ENCODE peak calls at places on chromosomes 16 and 17, in six cellular contexts. L is NCI-H1092, H is AG04450, W is T-helper 2 cell, T is AG04449, X is iris pigment epithelial cell. O is an unnamed sample.

GRCh38 chr16:24838554-24839266 is 7.1 kb upstream of the SLC5A11 start:
- DNase-seq in X (peak), H (no peak), T (no peak), W (no peak), L (no peak), O (no peak)

GRCh38 chr17:40325156-40326013 is 16.4 kb downstream of the RARA start:
- DNase-seq in L (no peak), H (no peak), X (no peak), W (no peak), T (no peak), O (no peak)

GRCh38 chr17:77392376-77393273 is 251.9 kb downstream of the SEC14L1 start:
- DNase-seq in X (no peak), W (no peak), T (no peak), L (no peak), H (no peak), O (no peak)

GRCh38 chr16:21645261-21645721 is 7.1 kb downstream of the IGSF6 start:
- DNase-seq in X (peak), T (no peak), L (no peak), W (no peak), H (no peak), O (no peak)

GRCh38 chr16:68752602-68753001 is 15.5 kb downstream of the CDH1 start:
- DNase-seq in X (no peak), H (no peak), T (no peak), W (no peak), L (no peak), O (no peak)

GRCh38 chr17:61478790-61479492 is 26.7 kb downstream of the TBX4 start:
- DNase-seq in L (no peak), H (no peak), X (no peak), T (no peak), W (no peak), O (no peak)

GRCh38 chr17:75640556-75641119 is 7.4 kb downstream of the SMIM5 start:
- DNase-seq in X (no peak), L (no peak), W (no peak), T (no peak), H (no peak), O (no peak)

GRCh38 chr17:62085511-62086408 is 20.7 kb upstream of the MED13 start:
- DNase-seq in L (no peak), X (peak), T (no peak), H (no peak), W (no peak), O (no peak)

GRCh38 chr16:29808219-29808900 is 2.0 kb downstream of the MAZ start:
- DNase-seq in H (no peak), W (no peak), L (no peak), X (no peak), T (no peak), O (no peak)

GRCh38 chr16:60204221-60204620 is 1470.1 kb upstream of the GOT2 start:
- DNase-seq in W (no peak), X (no peak), T (no peak), L (no peak), H (no peak), O (peak)

GRCh38 chr17:79651751-79652150 is 40.9 kb upstream of the RBFOX3 start:
- DNase-seq in X (no peak), T (no peak), H (no peak), W (no peak), L (no peak), O (no peak)

GRCh38 chr17:67624886-67625656 is 92.7 kb upstream of the NOL11 start:
- DNase-seq in L (peak), T (no peak), W (no peak), X (no peak), H (no peak), O (no peak)

GRCh38 chr16:70688266-70688742 is 2.5 kb upstream of the MTSS2 start:
- DNase-seq in W (no peak), L (peak), X (peak), T (no peak), H (no peak), O (no peak)

GRCh38 chr16:576197-576822 is 6.5 kb downstream of the PIGQ start:
- DNase-seq in T (no peak), H (no peak), L (no peak), X (no peak), W (no peak), O (no peak)

GRCh38 chr17:34285304-34285792 is at the start of gene CCL11:
- DNase-seq in T (no peak), X (no peak), W (no peak), L (no peak), H (no peak), O (no peak)

GRCh38 chr17:57586099-57586702 is 158.9 kb downstream of the CCDC182 start:
- DNase-seq in L (peak), X (no peak), T (no peak), H (no peak), W (no peak), O (no peak)

GRCh38 chr17:70767102-70767701 is 597.9 kb downstream of the KCNJ2 start:
- DNase-seq in T (no peak), X (peak), L (peak), H (peak), W (no peak), O (no peak)

GRCh38 chr17:80474231-80474932 is 2.0 kb downstream of the NPTX1 start:
- DNase-seq in W (no peak), T (no peak), X (no peak), H (no peak), L (no peak), O (no peak)

GRCh38 chr17:72419866-72420774 is 299.3 kb downstream of the SOX9 start:
- DNase-seq in T (no peak), X (peak), L (no peak), H (no peak), W (no peak), O (no peak)

GRCh38 chr17:41928693-41929251 is 1.6 kb upstream of the ODAD4 start:
- DNase-seq in H (no peak), L (no peak), X (no peak), T (no peak), W (no peak), O (no peak)

GRCh38 chr17:54426287-54426886 is 474.3 kb upstream of the TOM1L1 start:
- DNase-seq in H (no peak), W (no peak), X (peak), L (no peak), T (no peak), O (no peak)

GRCh38 chr16:72588554-72588953 is 416.6 kb upstream of the PMFBP1 start:
- DNase-seq in H (no peak), L (no peak), T (no peak), W (no peak), X (no peak), O (no peak)

GRCh38 chr17:73341350-73342056 is 29.7 kb upstream of the CDC42EP4 start:
- DNase-seq in L (peak), W (no peak), X (no peak), T (no peak), H (no peak), O (no peak)

GRCh38 chr17:47305302-47305923 is 18.3 kb upstream of the EFCAB13 start:
- DNase-seq in W (no peak), L (no peak), T (peak), H (peak), X (peak), O (peak)

GRCh38 chr16:87000007-87000406 is 317.2 kb downstream of the C16orf95 start:
- DNase-seq in H (no peak), T (no peak), X (no peak), L (no peak), W (no peak), O (no peak)

GRCh38 chr16:2471016-2471652 is at the start of gene NTN3:
- DNase-seq in W (no peak), L (peak), X (no peak), T (no peak), H (no peak), O (no peak)

O was measured in HS-5.